ENCODE peak calls at places on chromosome 14, in six cellular contexts. I is AG04450, W is smooth muscle cell of the brain vasculature, M is cardiac muscle cell, S is naive B cell, B is anterior cingulate cortex. V is an unnamed sample.
A peak's percentile ranks its signal among the peaks of the same experiment; 100 is the strongest.

GRCh38 chr14:63717704-63718103 is 10.2 kb downstream of the SGPP1 start:
- DNase-seq in I (no peak), W (no peak), M (peak; percentile 36), S (no peak), B (no peak), V (peak; percentile 50)

GRCh38 chr14:56886471-56887062 is 76.3 kb upstream of the OTX2 start:
- DNase-seq in I (no peak), W (no peak), M (no peak), S (no peak), B (no peak), V (no peak)

GRCh38 chr14:52241102-52241793 is 26.2 kb upstream of the PTGDR start:
- DNase-seq in I (peak; percentile 36), W (no peak), M (peak; percentile 78), S (no peak), B (no peak), V (no peak)

GRCh38 chr14:76720382-76720813 is 40.9 kb upstream of the VASH1 start:
- DNase-seq in I (peak; percentile 10), W (peak; percentile 26), M (peak; percentile 85), S (no peak), B (no peak), V (no peak)

GRCh38 chr14:56004807-56005579 is 113.2 kb upstream of the PELI2 start:
- DNase-seq in I (peak; percentile 44), W (peak; percentile 65), M (peak; percentile 90), S (no peak), B (no peak), V (no peak)

GRCh38 chr14:71855399-71856036 is 76.7 kb upstream of the RGS6 start:
- DNase-seq in I (peak; percentile 49), W (peak; percentile 13), M (peak; percentile 85), S (peak; percentile 9), B (peak; percentile 2), V (peak; percentile 48)

GRCh38 chr14:24376448-24377070 is 8.6 kb downstream of the NFATC4 start:
- DNase-seq in I (no peak), W (no peak), M (no peak), S (no peak), B (no peak), V (no peak)

GRCh38 chr14:64919215-64919614 is 5.0 kb downstream of the CHURC1 start:
- DNase-seq in I (no peak), W (no peak), M (no peak), S (no peak), B (no peak), V (no peak)

GRCh38 chr14:106586098-106586704 is 1059.8 kb downstream of the TMEM121 start:
- DNase-seq in I (no peak), W (no peak), M (no peak), S (peak; percentile 75), B (no peak), V (peak; percentile 2)

GRCh38 chr14:94646066-94646465 is 33.9 kb downstream of the SERPINA3 start:
- DNase-seq in I (no peak), W (no peak), M (no peak), S (no peak), B (no peak), V (no peak)

GRCh38 chr14:105168496-105168978 is at the start of gene JAG2:
- DNase-seq in I (no peak), W (no peak), M (peak; percentile 24), S (peak; percentile 30), B (peak; percentile 35), V (peak; percentile 41)

GRCh38 chr14:64745511-64746041 is 41.4 kb downstream of the PLEKHG3 start:
- DNase-seq in I (no peak), W (no peak), M (peak; percentile 55), S (no peak), B (no peak), V (no peak)

GRCh38 chr14:51704465-51705050 is 52.8 kb downstream of the FRMD6 start:
- DNase-seq in I (no peak), W (peak; percentile 96), M (no peak), S (no peak), B (no peak), V (no peak)

GRCh38 chr14:55780156-55780946 is 200.3 kb downstream of the KTN1 start:
- DNase-seq in I (no peak), W (no peak), M (peak; percentile 93), S (no peak), B (no peak), V (no peak)

GRCh38 chr14:35229084-35229483 is 63.1 kb upstream of the PSMA6 start:
- DNase-seq in I (no peak), W (no peak), M (no peak), S (no peak), B (no peak), V (no peak)

V was measured in erythroblast.